ENCODE peak calls at places on chromosomes 4 and X, in ten cellular contexts. One of them, this sample, is unnamed.
A peak's percentile ranks its signal among the peaks of the same experiment; 100 is the strongest.

GRCh38 chr4:72895408-72895807 is 174.1 kb downstream of the COX18 start:
- DNase-seq in omental fat pad: no peak
- DNase-seq in GOT3: no peak
- DNase-seq in HEK293T: no peak
- DNase-seq in NCI-H460: no peak
- DNase-seq in SK-N-SH: no peak
- DNase-seq in stimulated activated CD8-positive, alpha-beta memory T cell treated with anti-CD3 and anti-CD28 coated beads, Interleukin-12 subunit alpha, Interleukin-12 subunit beta, amount 100 ng/mL, for 4 hours: no peak
- DNase-seq in astrocyte of the spinal cord: no peak
- DNase-seq in NCI-H1092: no peak
- DNase-seq in naive thymus-derived CD4-positive, alpha-beta T cell: no peak
- DNase-seq in this sample: no peak

GRCh38 chr4:151627491-151627890 is 133.3 kb downstream of the GATB start:
- DNase-seq in omental fat pad: no peak
- DNase-seq in astrocyte of the spinal cord: peak; percentile 22
- DNase-seq in SK-N-SH: no peak
- DNase-seq in GOT3: no peak
- DNase-seq in NCI-H1092: no peak
- DNase-seq in naive thymus-derived CD4-positive, alpha-beta T cell: no peak
- DNase-seq in HEK293T: no peak
- DNase-seq in NCI-H460: no peak
- DNase-seq in stimulated activated CD8-positive, alpha-beta memory T cell treated with anti-CD3 and anti-CD28 coated beads, Interleukin-12 subunit alpha, Interleukin-12 subunit beta, amount 100 ng/mL, for 4 hours: no peak
- DNase-seq in this sample: peak; percentile 8

GRCh38 chr4:112523764-112524505 is 8.0 kb upstream of the NEUROG2 start:
- DNase-seq in omental fat pad: no peak
- DNase-seq in naive thymus-derived CD4-positive, alpha-beta T cell: peak; percentile 71
- DNase-seq in HEK293T: peak; percentile 75
- DNase-seq in SK-N-SH: peak; percentile 36
- DNase-seq in GOT3: no peak
- DNase-seq in stimulated activated CD8-positive, alpha-beta memory T cell treated with anti-CD3 and anti-CD28 coated beads, Interleukin-12 subunit alpha, Interleukin-12 subunit beta, amount 100 ng/mL, for 4 hours: peak; percentile 57
- DNase-seq in NCI-H460: no peak
- DNase-seq in NCI-H1092: peak; percentile 75
- DNase-seq in astrocyte of the spinal cord: no peak
- DNase-seq in this sample: no peak

GRCh38 chrX:46737462-46737861 is 21.5 kb downstream of the SLC9A7 start:
- DNase-seq in astrocyte of the spinal cord: no peak
- DNase-seq in SK-N-SH: no peak
- DNase-seq in GOT3: no peak
- DNase-seq in HEK293T: no peak
- DNase-seq in omental fat pad: no peak
- DNase-seq in NCI-H1092: no peak
- DNase-seq in NCI-H460: no peak
- DNase-seq in stimulated activated CD8-positive, alpha-beta memory T cell treated with anti-CD3 and anti-CD28 coated beads, Interleukin-12 subunit alpha, Interleukin-12 subunit beta, amount 100 ng/mL, for 4 hours: no peak
- DNase-seq in naive thymus-derived CD4-positive, alpha-beta T cell: no peak
- DNase-seq in this sample: no peak

GRCh38 chrX:1463581-1464281 is 11.0 kb upstream of the ASMTL start:
- DNase-seq in naive thymus-derived CD4-positive, alpha-beta T cell: no peak
- DNase-seq in SK-N-SH: no peak
- DNase-seq in GOT3: no peak
- DNase-seq in astrocyte of the spinal cord: no peak
- DNase-seq in NCI-H1092: no peak
- DNase-seq in stimulated activated CD8-positive, alpha-beta memory T cell treated with anti-CD3 and anti-CD28 coated beads, Interleukin-12 subunit alpha, Interleukin-12 subunit beta, amount 100 ng/mL, for 4 hours: no peak
- DNase-seq in HEK293T: no peak
- DNase-seq in NCI-H460: no peak
- DNase-seq in omental fat pad: no peak
- DNase-seq in this sample: no peak

GRCh38 chr4:147633113-147633512 is 15.9 kb downstream of the TMEM184C start:
- DNase-seq in GOT3: no peak
- DNase-seq in omental fat pad: no peak
- DNase-seq in stimulated activated CD8-positive, alpha-beta memory T cell treated with anti-CD3 and anti-CD28 coated beads, Interleukin-12 subunit alpha, Interleukin-12 subunit beta, amount 100 ng/mL, for 4 hours: no peak
- DNase-seq in naive thymus-derived CD4-positive, alpha-beta T cell: no peak
- DNase-seq in NCI-H460: no peak
- DNase-seq in SK-N-SH: no peak
- DNase-seq in HEK293T: no peak
- DNase-seq in astrocyte of the spinal cord: peak; percentile 24
- DNase-seq in NCI-H1092: no peak
- DNase-seq in this sample: no peak

GRCh38 chrX:111262086-111262485 is 8.2 kb downstream of the CAPN6 start:
- DNase-seq in SK-N-SH: no peak
- DNase-seq in HEK293T: no peak
- DNase-seq in stimulated activated CD8-positive, alpha-beta memory T cell treated with anti-CD3 and anti-CD28 coated beads, Interleukin-12 subunit alpha, Interleukin-12 subunit beta, amount 100 ng/mL, for 4 hours: no peak
- DNase-seq in GOT3: no peak
- DNase-seq in NCI-H460: no peak
- DNase-seq in omental fat pad: no peak
- DNase-seq in astrocyte of the spinal cord: no peak
- DNase-seq in NCI-H1092: no peak
- DNase-seq in naive thymus-derived CD4-positive, alpha-beta T cell: no peak
- DNase-seq in this sample: no peak

GRCh38 chr4:41067369-41067768 is 147.0 kb downstream of the APBB2 start:
- DNase-seq in omental fat pad: no peak
- DNase-seq in naive thymus-derived CD4-positive, alpha-beta T cell: no peak
- DNase-seq in SK-N-SH: no peak
- DNase-seq in NCI-H1092: no peak
- DNase-seq in stimulated activated CD8-positive, alpha-beta memory T cell treated with anti-CD3 and anti-CD28 coated beads, Interleukin-12 subunit alpha, Interleukin-12 subunit beta, amount 100 ng/mL, for 4 hours: no peak
- DNase-seq in astrocyte of the spinal cord: no peak
- DNase-seq in GOT3: no peak
- DNase-seq in HEK293T: no peak
- DNase-seq in NCI-H460: no peak
- DNase-seq in this sample: peak; percentile 36

GRCh38 chrX:109679820-109680219 is 53.2 kb downstream of the ACSL4 start:
- DNase-seq in GOT3: no peak
- DNase-seq in naive thymus-derived CD4-positive, alpha-beta T cell: no peak
- DNase-seq in NCI-H1092: no peak
- DNase-seq in NCI-H460: no peak
- DNase-seq in HEK293T: no peak
- DNase-seq in astrocyte of the spinal cord: no peak
- DNase-seq in omental fat pad: no peak
- DNase-seq in SK-N-SH: no peak
- DNase-seq in stimulated activated CD8-positive, alpha-beta memory T cell treated with anti-CD3 and anti-CD28 coated beads, Interleukin-12 subunit alpha, Interleukin-12 subunit beta, amount 100 ng/mL, for 4 hours: no peak
- DNase-seq in this sample: no peak

GRCh38 chr4:18556402-18556801 is 534.8 kb upstream of the LCORL start:
- DNase-seq in stimulated activated CD8-positive, alpha-beta memory T cell treated with anti-CD3 and anti-CD28 coated beads, Interleukin-12 subunit alpha, Interleukin-12 subunit beta, amount 100 ng/mL, for 4 hours: no peak
- DNase-seq in astrocyte of the spinal cord: no peak
- DNase-seq in omental fat pad: no peak
- DNase-seq in SK-N-SH: no peak
- DNase-seq in naive thymus-derived CD4-positive, alpha-beta T cell: no peak
- DNase-seq in NCI-H1092: no peak
- DNase-seq in NCI-H460: no peak
- DNase-seq in GOT3: no peak
- DNase-seq in HEK293T: no peak
- DNase-seq in this sample: no peak

GRCh38 chr4:47839259-47839658 is 1.4 kb upstream of the CORIN start:
- DNase-seq in astrocyte of the spinal cord: peak; percentile 54
- DNase-seq in stimulated activated CD8-positive, alpha-beta memory T cell treated with anti-CD3 and anti-CD28 coated beads, Interleukin-12 subunit alpha, Interleukin-12 subunit beta, amount 100 ng/mL, for 4 hours: no peak
- DNase-seq in SK-N-SH: no peak
- DNase-seq in HEK293T: peak; percentile 6
- DNase-seq in omental fat pad: no peak
- DNase-seq in naive thymus-derived CD4-positive, alpha-beta T cell: peak; percentile 12
- DNase-seq in NCI-H460: no peak
- DNase-seq in GOT3: no peak
- DNase-seq in NCI-H1092: no peak
- DNase-seq in this sample: no peak

GRCh38 chr4:153438916-153439756 is 27.0 kb upstream of the TMEM131L start:
- DNase-seq in HEK293T: no peak
- DNase-seq in omental fat pad: no peak
- DNase-seq in naive thymus-derived CD4-positive, alpha-beta T cell: peak; percentile 53
- DNase-seq in NCI-H460: no peak
- DNase-seq in astrocyte of the spinal cord: no peak
- DNase-seq in SK-N-SH: no peak
- DNase-seq in GOT3: no peak
- DNase-seq in NCI-H1092: no peak
- DNase-seq in stimulated activated CD8-positive, alpha-beta memory T cell treated with anti-CD3 and anti-CD28 coated beads, Interleukin-12 subunit alpha, Interleukin-12 subunit beta, amount 100 ng/mL, for 4 hours: peak; percentile 18
- DNase-seq in this sample: no peak

GRCh38 chr4:115883862-115884261 is 770.4 kb upstream of the NDST4 start:
- DNase-seq in omental fat pad: no peak
- DNase-seq in HEK293T: no peak
- DNase-seq in GOT3: no peak
- DNase-seq in NCI-H1092: no peak
- DNase-seq in SK-N-SH: no peak
- DNase-seq in stimulated activated CD8-positive, alpha-beta memory T cell treated with anti-CD3 and anti-CD28 coated beads, Interleukin-12 subunit alpha, Interleukin-12 subunit beta, amount 100 ng/mL, for 4 hours: no peak
- DNase-seq in NCI-H460: no peak
- DNase-seq in naive thymus-derived CD4-positive, alpha-beta T cell: no peak
- DNase-seq in astrocyte of the spinal cord: no peak
- DNase-seq in this sample: no peak

GRCh38 chr4:11355224-11355623 is 73.5 kb downstream of the HS3ST1 start:
- DNase-seq in GOT3: no peak
- DNase-seq in HEK293T: no peak
- DNase-seq in NCI-H1092: no peak
- DNase-seq in omental fat pad: no peak
- DNase-seq in astrocyte of the spinal cord: no peak
- DNase-seq in SK-N-SH: no peak
- DNase-seq in stimulated activated CD8-positive, alpha-beta memory T cell treated with anti-CD3 and anti-CD28 coated beads, Interleukin-12 subunit alpha, Interleukin-12 subunit beta, amount 100 ng/mL, for 4 hours: no peak
- DNase-seq in NCI-H460: no peak
- DNase-seq in naive thymus-derived CD4-positive, alpha-beta T cell: no peak
- DNase-seq in this sample: no peak

GRCh38 chr4:85933306-85933640 is 426.6 kb downstream of the MAPK10 start:
- DNase-seq in astrocyte of the spinal cord: no peak
- DNase-seq in stimulated activated CD8-positive, alpha-beta memory T cell treated with anti-CD3 and anti-CD28 coated beads, Interleukin-12 subunit alpha, Interleukin-12 subunit beta, amount 100 ng/mL, for 4 hours: no peak
- DNase-seq in SK-N-SH: no peak
- DNase-seq in NCI-H460: no peak
- DNase-seq in NCI-H1092: no peak
- DNase-seq in GOT3: no peak
- DNase-seq in naive thymus-derived CD4-positive, alpha-beta T cell: no peak
- DNase-seq in omental fat pad: no peak
- DNase-seq in HEK293T: no peak
- DNase-seq in this sample: no peak

GRCh38 chr4:973431-974397 is at the start of gene DGKQ:
- DNase-seq in stimulated activated CD8-positive, alpha-beta memory T cell treated with anti-CD3 and anti-CD28 coated beads, Interleukin-12 subunit alpha, Interleukin-12 subunit beta, amount 100 ng/mL, for 4 hours: peak; percentile 87
- DNase-seq in GOT3: peak; percentile 57
- DNase-seq in naive thymus-derived CD4-positive, alpha-beta T cell: peak; percentile 75
- DNase-seq in NCI-H1092: peak; percentile 47
- DNase-seq in astrocyte of the spinal cord: peak; percentile 77
- DNase-seq in NCI-H460: peak; percentile 76
- DNase-seq in HEK293T: peak; percentile 100
- DNase-seq in omental fat pad: peak; percentile 76
- DNase-seq in SK-N-SH: peak; percentile 100
- DNase-seq in this sample: no peak

GRCh38 chrX:154855256-154855655 is 20.8 kb upstream of the SMIM9 start:
- DNase-seq in SK-N-SH: no peak
- DNase-seq in GOT3: no peak
- DNase-seq in naive thymus-derived CD4-positive, alpha-beta T cell: no peak
- DNase-seq in astrocyte of the spinal cord: no peak
- DNase-seq in stimulated activated CD8-positive, alpha-beta memory T cell treated with anti-CD3 and anti-CD28 coated beads, Interleukin-12 subunit alpha, Interleukin-12 subunit beta, amount 100 ng/mL, for 4 hours: no peak
- DNase-seq in HEK293T: no peak
- DNase-seq in NCI-H1092: no peak
- DNase-seq in omental fat pad: no peak
- DNase-seq in NCI-H460: no peak
- DNase-seq in this sample: no peak

GRCh38 chr4:101795704-101796103 is 5.2 kb downstream of the BANK1 start:
- DNase-seq in NCI-H460: no peak
- DNase-seq in GOT3: no peak
- DNase-seq in omental fat pad: no peak
- DNase-seq in naive thymus-derived CD4-positive, alpha-beta T cell: no peak
- DNase-seq in NCI-H1092: no peak
- DNase-seq in stimulated activated CD8-positive, alpha-beta memory T cell treated with anti-CD3 and anti-CD28 coated beads, Interleukin-12 subunit alpha, Interleukin-12 subunit beta, amount 100 ng/mL, for 4 hours: no peak
- DNase-seq in astrocyte of the spinal cord: no peak
- DNase-seq in HEK293T: no peak
- DNase-seq in SK-N-SH: no peak
- DNase-seq in this sample: no peak

GRCh38 chrX:43718546-43718945 is 62.4 kb downstream of the MAOA start:
- DNase-seq in NCI-H460: no peak
- DNase-seq in omental fat pad: no peak
- DNase-seq in stimulated activated CD8-positive, alpha-beta memory T cell treated with anti-CD3 and anti-CD28 coated beads, Interleukin-12 subunit alpha, Interleukin-12 subunit beta, amount 100 ng/mL, for 4 hours: no peak
- DNase-seq in SK-N-SH: no peak
- DNase-seq in HEK293T: no peak
- DNase-seq in naive thymus-derived CD4-positive, alpha-beta T cell: no peak
- DNase-seq in astrocyte of the spinal cord: no peak
- DNase-seq in GOT3: no peak
- DNase-seq in NCI-H1092: no peak
- DNase-seq in this sample: no peak

GRCh38 chr4:11218692-11219091 is 210.0 kb downstream of the HS3ST1 start:
- DNase-seq in NCI-H1092: no peak
- DNase-seq in SK-N-SH: no peak
- DNase-seq in NCI-H460: no peak
- DNase-seq in omental fat pad: no peak
- DNase-seq in stimulated activated CD8-positive, alpha-beta memory T cell treated with anti-CD3 and anti-CD28 coated beads, Interleukin-12 subunit alpha, Interleukin-12 subunit beta, amount 100 ng/mL, for 4 hours: no peak
- DNase-seq in HEK293T: no peak
- DNase-seq in astrocyte of the spinal cord: no peak
- DNase-seq in naive thymus-derived CD4-positive, alpha-beta T cell: no peak
- DNase-seq in GOT3: no peak
- DNase-seq in this sample: no peak

GRCh38 chrX:153649178-153649914 is 2.3 kb downstream of the DUSP9 start:
- DNase-seq in NCI-H1092: peak; percentile 50
- DNase-seq in SK-N-SH: peak; percentile 84
- DNase-seq in HEK293T: peak; percentile 74
- DNase-seq in astrocyte of the spinal cord: no peak
- DNase-seq in GOT3: no peak
- DNase-seq in stimulated activated CD8-positive, alpha-beta memory T cell treated with anti-CD3 and anti-CD28 coated beads, Interleukin-12 subunit alpha, Interleukin-12 subunit beta, amount 100 ng/mL, for 4 hours: no peak
- DNase-seq in omental fat pad: no peak
- DNase-seq in naive thymus-derived CD4-positive, alpha-beta T cell: peak; percentile 29
- DNase-seq in NCI-H460: peak; percentile 54
- DNase-seq in this sample: no peak

GRCh38 chr4:80268936-80269335 is 2.5 kb downstream of the FGF5 start:
- DNase-seq in NCI-H460: no peak
- DNase-seq in omental fat pad: no peak
- DNase-seq in GOT3: no peak
- DNase-seq in NCI-H1092: no peak
- DNase-seq in naive thymus-derived CD4-positive, alpha-beta T cell: no peak
- DNase-seq in HEK293T: no peak
- DNase-seq in SK-N-SH: no peak
- DNase-seq in astrocyte of the spinal cord: peak; percentile 54
- DNase-seq in stimulated activated CD8-positive, alpha-beta memory T cell treated with anti-CD3 and anti-CD28 coated beads, Interleukin-12 subunit alpha, Interleukin-12 subunit beta, amount 100 ng/mL, for 4 hours: no peak
- DNase-seq in this sample: no peak

GRCh38 chr4:7068883-7069282 is 1.0 kb upstream of the GRPEL1 start:
- DNase-seq in NCI-H1092: no peak
- DNase-seq in HEK293T: no peak
- DNase-seq in omental fat pad: no peak
- DNase-seq in astrocyte of the spinal cord: peak; percentile 9
- DNase-seq in naive thymus-derived CD4-positive, alpha-beta T cell: no peak
- DNase-seq in SK-N-SH: peak; percentile 54
- DNase-seq in stimulated activated CD8-positive, alpha-beta memory T cell treated with anti-CD3 and anti-CD28 coated beads, Interleukin-12 subunit alpha, Interleukin-12 subunit beta, amount 100 ng/mL, for 4 hours: no peak
- DNase-seq in GOT3: no peak
- DNase-seq in NCI-H460: no peak
- DNase-seq in this sample: no peak

GRCh38 chr4:2936773-2937145 is 26.4 kb downstream of the NOP14 start:
- DNase-seq in omental fat pad: no peak
- DNase-seq in stimulated activated CD8-positive, alpha-beta memory T cell treated with anti-CD3 and anti-CD28 coated beads, Interleukin-12 subunit alpha, Interleukin-12 subunit beta, amount 100 ng/mL, for 4 hours: no peak
- DNase-seq in HEK293T: no peak
- DNase-seq in NCI-H1092: no peak
- DNase-seq in NCI-H460: no peak
- DNase-seq in naive thymus-derived CD4-positive, alpha-beta T cell: no peak
- DNase-seq in astrocyte of the spinal cord: peak; percentile 78
- DNase-seq in GOT3: peak; percentile 24
- DNase-seq in SK-N-SH: no peak
- DNase-seq in this sample: peak; percentile 29

GRCh38 chr4:8200302-8200975 is 1.3 kb downstream of the SH3TC1 start:
- DNase-seq in naive thymus-derived CD4-positive, alpha-beta T cell: peak; percentile 63
- DNase-seq in omental fat pad: no peak
- DNase-seq in HEK293T: no peak
- DNase-seq in astrocyte of the spinal cord: no peak
- DNase-seq in NCI-H460: no peak
- DNase-seq in SK-N-SH: no peak
- DNase-seq in stimulated activated CD8-positive, alpha-beta memory T cell treated with anti-CD3 and anti-CD28 coated beads, Interleukin-12 subunit alpha, Interleukin-12 subunit beta, amount 100 ng/mL, for 4 hours: no peak
- DNase-seq in GOT3: no peak
- DNase-seq in NCI-H1092: no peak
- DNase-seq in this sample: no peak

GRCh38 chr4:35520059-35520458 is 724.3 kb downstream of the ARAP2 start:
- DNase-seq in GOT3: no peak
- DNase-seq in SK-N-SH: no peak
- DNase-seq in NCI-H460: no peak
- DNase-seq in HEK293T: no peak
- DNase-seq in naive thymus-derived CD4-positive, alpha-beta T cell: no peak
- DNase-seq in NCI-H1092: no peak
- DNase-seq in omental fat pad: no peak
- DNase-seq in stimulated activated CD8-positive, alpha-beta memory T cell treated with anti-CD3 and anti-CD28 coated beads, Interleukin-12 subunit alpha, Interleukin-12 subunit beta, amount 100 ng/mL, for 4 hours: no peak
- DNase-seq in astrocyte of the spinal cord: no peak
- DNase-seq in this sample: no peak

GRCh38 chrX:46545111-46546005 is at the start of gene ZNF674:
- DNase-seq in NCI-H460: peak; percentile 94
- DNase-seq in NCI-H1092: peak; percentile 94
- DNase-seq in stimulated activated CD8-positive, alpha-beta memory T cell treated with anti-CD3 and anti-CD28 coated beads, Interleukin-12 subunit alpha, Interleukin-12 subunit beta, amount 100 ng/mL, for 4 hours: peak; percentile 85
- DNase-seq in naive thymus-derived CD4-positive, alpha-beta T cell: peak; percentile 90
- DNase-seq in SK-N-SH: peak; percentile 91
- DNase-seq in omental fat pad: peak; percentile 78
- DNase-seq in HEK293T: peak; percentile 91
- DNase-seq in GOT3: peak; percentile 58
- DNase-seq in astrocyte of the spinal cord: peak; percentile 91
- DNase-seq in this sample: peak; percentile 68

GRCh38 chr4:6256141-6256540 is 13.5 kb upstream of the WFS1 start:
- DNase-seq in stimulated activated CD8-positive, alpha-beta memory T cell treated with anti-CD3 and anti-CD28 coated beads, Interleukin-12 subunit alpha, Interleukin-12 subunit beta, amount 100 ng/mL, for 4 hours: no peak
- DNase-seq in NCI-H1092: no peak
- DNase-seq in NCI-H460: no peak
- DNase-seq in SK-N-SH: no peak
- DNase-seq in HEK293T: no peak
- DNase-seq in omental fat pad: no peak
- DNase-seq in GOT3: no peak
- DNase-seq in naive thymus-derived CD4-positive, alpha-beta T cell: no peak
- DNase-seq in astrocyte of the spinal cord: no peak
- DNase-seq in this sample: no peak